ENCODE peak calls at places on chromosomes 2 and 18, in six cellular contexts. One of them, this sample, is unnamed.

GRCh38 chr2:151095463-151095862 is 166.2 kb downstream of the RBM43 start:
- DNase-seq in neuronal stem cell: no peak
- DNase-seq in progenitor cell of endocrine pancreas: no peak
- DNase-seq in T-helper 9 cell: no peak
- DNase-seq in stimulated activated CD4-positive, alpha-beta T cell treated with anti-CD3 and anti-CD28 coated beads, Interleukin-1b, Interleukin-23, amount 100 ng/mL, for 24 hours: no peak
- DNase-seq in ELF-1: no peak
- DNase-seq in this sample: no peak

GRCh38 chr2:138814123-138814883 is 34.1 kb upstream of the NXPH2 start:
- DNase-seq in progenitor cell of endocrine pancreas: no peak
- DNase-seq in ELF-1: peak
- DNase-seq in T-helper 9 cell: no peak
- DNase-seq in neuronal stem cell: no peak
- DNase-seq in stimulated activated CD4-positive, alpha-beta T cell treated with anti-CD3 and anti-CD28 coated beads, Interleukin-1b, Interleukin-23, amount 100 ng/mL, for 24 hours: no peak
- DNase-seq in this sample: no peak

GRCh38 chr2:99691931-99692330 is 202.1 kb upstream of the REV1 start:
- DNase-seq in progenitor cell of endocrine pancreas: no peak
- DNase-seq in neuronal stem cell: no peak
- DNase-seq in stimulated activated CD4-positive, alpha-beta T cell treated with anti-CD3 and anti-CD28 coated beads, Interleukin-1b, Interleukin-23, amount 100 ng/mL, for 24 hours: no peak
- DNase-seq in T-helper 9 cell: no peak
- DNase-seq in ELF-1: no peak
- DNase-seq in this sample: no peak

GRCh38 chr2:9087151-9087681 is 83.7 kb upstream of the MBOAT2 start:
- DNase-seq in neuronal stem cell: no peak
- DNase-seq in progenitor cell of endocrine pancreas: no peak
- DNase-seq in T-helper 9 cell: no peak
- DNase-seq in stimulated activated CD4-positive, alpha-beta T cell treated with anti-CD3 and anti-CD28 coated beads, Interleukin-1b, Interleukin-23, amount 100 ng/mL, for 24 hours: no peak
- DNase-seq in ELF-1: no peak
- DNase-seq in this sample: no peak

GRCh38 chr2:231036131-231036530 is 1.2 kb upstream of the C2orf72 start:
- DNase-seq in stimulated activated CD4-positive, alpha-beta T cell treated with anti-CD3 and anti-CD28 coated beads, Interleukin-1b, Interleukin-23, amount 100 ng/mL, for 24 hours: no peak
- DNase-seq in neuronal stem cell: no peak
- DNase-seq in T-helper 9 cell: no peak
- DNase-seq in progenitor cell of endocrine pancreas: no peak
- DNase-seq in ELF-1: peak
- DNase-seq in this sample: no peak

GRCh38 chr2:54665436-54665856 is 58.0 kb upstream of the EML6 start:
- DNase-seq in neuronal stem cell: peak
- DNase-seq in stimulated activated CD4-positive, alpha-beta T cell treated with anti-CD3 and anti-CD28 coated beads, Interleukin-1b, Interleukin-23, amount 100 ng/mL, for 24 hours: no peak
- DNase-seq in progenitor cell of endocrine pancreas: no peak
- DNase-seq in T-helper 9 cell: no peak
- DNase-seq in ELF-1: peak
- DNase-seq in this sample: no peak

GRCh38 chr2:151357359-151357758 is at the start of gene TNFAIP6:
- DNase-seq in progenitor cell of endocrine pancreas: no peak
- DNase-seq in ELF-1: no peak
- DNase-seq in neuronal stem cell: no peak
- DNase-seq in T-helper 9 cell: no peak
- DNase-seq in stimulated activated CD4-positive, alpha-beta T cell treated with anti-CD3 and anti-CD28 coated beads, Interleukin-1b, Interleukin-23, amount 100 ng/mL, for 24 hours: no peak
- DNase-seq in this sample: no peak

GRCh38 chr2:216741223-216741593 is 45.9 kb upstream of the IGFBP5 start:
- DNase-seq in progenitor cell of endocrine pancreas: no peak
- DNase-seq in ELF-1: no peak
- DNase-seq in T-helper 9 cell: no peak
- DNase-seq in neuronal stem cell: no peak
- DNase-seq in stimulated activated CD4-positive, alpha-beta T cell treated with anti-CD3 and anti-CD28 coated beads, Interleukin-1b, Interleukin-23, amount 100 ng/mL, for 24 hours: no peak
- DNase-seq in this sample: no peak

GRCh38 chr2:103161456-103162289 is 399.8 kb downstream of the TMEM182 start:
- DNase-seq in stimulated activated CD4-positive, alpha-beta T cell treated with anti-CD3 and anti-CD28 coated beads, Interleukin-1b, Interleukin-23, amount 100 ng/mL, for 24 hours: no peak
- DNase-seq in ELF-1: peak
- DNase-seq in T-helper 9 cell: no peak
- DNase-seq in progenitor cell of endocrine pancreas: no peak
- DNase-seq in neuronal stem cell: peak
- DNase-seq in this sample: no peak

GRCh38 chr18:22309191-22309590 is 108.5 kb downstream of the CTAGE1 start:
- DNase-seq in stimulated activated CD4-positive, alpha-beta T cell treated with anti-CD3 and anti-CD28 coated beads, Interleukin-1b, Interleukin-23, amount 100 ng/mL, for 24 hours: no peak
- DNase-seq in neuronal stem cell: no peak
- DNase-seq in ELF-1: no peak
- DNase-seq in progenitor cell of endocrine pancreas: no peak
- DNase-seq in T-helper 9 cell: no peak
- DNase-seq in this sample: no peak

GRCh38 chr2:216339456-216340279 is 32.6 kb downstream of the MARCHF4 start:
- DNase-seq in ELF-1: peak
- DNase-seq in stimulated activated CD4-positive, alpha-beta T cell treated with anti-CD3 and anti-CD28 coated beads, Interleukin-1b, Interleukin-23, amount 100 ng/mL, for 24 hours: no peak
- DNase-seq in neuronal stem cell: peak
- DNase-seq in progenitor cell of endocrine pancreas: no peak
- DNase-seq in T-helper 9 cell: no peak
- DNase-seq in this sample: no peak

GRCh38 chr2:218260742-218261423 is at the start of gene GPBAR1:
- DNase-seq in ELF-1: peak
- DNase-seq in neuronal stem cell: no peak
- DNase-seq in T-helper 9 cell: no peak
- DNase-seq in stimulated activated CD4-positive, alpha-beta T cell treated with anti-CD3 and anti-CD28 coated beads, Interleukin-1b, Interleukin-23, amount 100 ng/mL, for 24 hours: no peak
- DNase-seq in progenitor cell of endocrine pancreas: no peak
- DNase-seq in this sample: no peak

GRCh38 chr2:29747786-29748470 is 173.5 kb downstream of the ALK start:
- DNase-seq in progenitor cell of endocrine pancreas: no peak
- DNase-seq in neuronal stem cell: no peak
- DNase-seq in stimulated activated CD4-positive, alpha-beta T cell treated with anti-CD3 and anti-CD28 coated beads, Interleukin-1b, Interleukin-23, amount 100 ng/mL, for 24 hours: no peak
- DNase-seq in ELF-1: no peak
- DNase-seq in T-helper 9 cell: no peak
- DNase-seq in this sample: no peak

GRCh38 chr2:225911019-225911418 is 511.5 kb downstream of the NYAP2 start:
- DNase-seq in neuronal stem cell: no peak
- DNase-seq in T-helper 9 cell: no peak
- DNase-seq in ELF-1: no peak
- DNase-seq in progenitor cell of endocrine pancreas: no peak
- DNase-seq in stimulated activated CD4-positive, alpha-beta T cell treated with anti-CD3 and anti-CD28 coated beads, Interleukin-1b, Interleukin-23, amount 100 ng/mL, for 24 hours: no peak
- DNase-seq in this sample: no peak

GRCh38 chr18:36265035-36265434 is 32.5 kb upstream of the FHOD3 start:
- DNase-seq in neuronal stem cell: no peak
- DNase-seq in T-helper 9 cell: no peak
- DNase-seq in ELF-1: no peak
- DNase-seq in stimulated activated CD4-positive, alpha-beta T cell treated with anti-CD3 and anti-CD28 coated beads, Interleukin-1b, Interleukin-23, amount 100 ng/mL, for 24 hours: no peak
- DNase-seq in progenitor cell of endocrine pancreas: no peak
- DNase-seq in this sample: no peak

GRCh38 chr2:189830510-189830909 is 46.3 kb downstream of the PMS1 start:
- DNase-seq in neuronal stem cell: no peak
- DNase-seq in ELF-1: no peak
- DNase-seq in stimulated activated CD4-positive, alpha-beta T cell treated with anti-CD3 and anti-CD28 coated beads, Interleukin-1b, Interleukin-23, amount 100 ng/mL, for 24 hours: no peak
- DNase-seq in T-helper 9 cell: no peak
- DNase-seq in progenitor cell of endocrine pancreas: no peak
- DNase-seq in this sample: no peak

GRCh38 chr2:203498161-203498560 is 36.9 kb downstream of the RAPH1 start:
- DNase-seq in T-helper 9 cell: no peak
- DNase-seq in stimulated activated CD4-positive, alpha-beta T cell treated with anti-CD3 and anti-CD28 coated beads, Interleukin-1b, Interleukin-23, amount 100 ng/mL, for 24 hours: no peak
- DNase-seq in neuronal stem cell: no peak
- DNase-seq in progenitor cell of endocrine pancreas: no peak
- DNase-seq in ELF-1: no peak
- DNase-seq in this sample: no peak

GRCh38 chr2:240466579-240467148 is 31.2 kb downstream of the GPC1 start:
- DNase-seq in ELF-1: peak
- DNase-seq in T-helper 9 cell: no peak
- DNase-seq in stimulated activated CD4-positive, alpha-beta T cell treated with anti-CD3 and anti-CD28 coated beads, Interleukin-1b, Interleukin-23, amount 100 ng/mL, for 24 hours: no peak
- DNase-seq in progenitor cell of endocrine pancreas: peak
- DNase-seq in neuronal stem cell: no peak
- DNase-seq in this sample: peak

GRCh38 chr2:71531522-71532047 is 78.2 kb downstream of the DYSF start:
- DNase-seq in ELF-1: no peak
- DNase-seq in neuronal stem cell: no peak
- DNase-seq in progenitor cell of endocrine pancreas: no peak
- DNase-seq in stimulated activated CD4-positive, alpha-beta T cell treated with anti-CD3 and anti-CD28 coated beads, Interleukin-1b, Interleukin-23, amount 100 ng/mL, for 24 hours: no peak
- DNase-seq in T-helper 9 cell: no peak
- DNase-seq in this sample: no peak

GRCh38 chr18:55264108-55264507 is 304.8 kb upstream of the CCDC68 start:
- DNase-seq in T-helper 9 cell: no peak
- DNase-seq in stimulated activated CD4-positive, alpha-beta T cell treated with anti-CD3 and anti-CD28 coated beads, Interleukin-1b, Interleukin-23, amount 100 ng/mL, for 24 hours: no peak
- DNase-seq in progenitor cell of endocrine pancreas: no peak
- DNase-seq in neuronal stem cell: peak
- DNase-seq in ELF-1: no peak
- DNase-seq in this sample: no peak

GRCh38 chr2:18402-19271 is 27.7 kb downstream of the FAM110C start:
- DNase-seq in progenitor cell of endocrine pancreas: no peak
- DNase-seq in stimulated activated CD4-positive, alpha-beta T cell treated with anti-CD3 and anti-CD28 coated beads, Interleukin-1b, Interleukin-23, amount 100 ng/mL, for 24 hours: no peak
- DNase-seq in ELF-1: no peak
- DNase-seq in neuronal stem cell: no peak
- DNase-seq in T-helper 9 cell: no peak
- DNase-seq in this sample: no peak

GRCh38 chr18:56112013-56112749 is 524.2 kb upstream of the TCF4 start:
- DNase-seq in progenitor cell of endocrine pancreas: no peak
- DNase-seq in stimulated activated CD4-positive, alpha-beta T cell treated with anti-CD3 and anti-CD28 coated beads, Interleukin-1b, Interleukin-23, amount 100 ng/mL, for 24 hours: no peak
- DNase-seq in neuronal stem cell: no peak
- DNase-seq in ELF-1: no peak
- DNase-seq in T-helper 9 cell: no peak
- DNase-seq in this sample: no peak

GRCh38 chr2:11554430-11554764 is 20.6 kb downstream of the GREB1 start:
- DNase-seq in T-helper 9 cell: no peak
- DNase-seq in ELF-1: no peak
- DNase-seq in progenitor cell of endocrine pancreas: no peak
- DNase-seq in stimulated activated CD4-positive, alpha-beta T cell treated with anti-CD3 and anti-CD28 coated beads, Interleukin-1b, Interleukin-23, amount 100 ng/mL, for 24 hours: no peak
- DNase-seq in neuronal stem cell: no peak
- DNase-seq in this sample: no peak

GRCh38 chr2:15863089-15863488 is 77.3 kb upstream of the MYCN start:
- DNase-seq in stimulated activated CD4-positive, alpha-beta T cell treated with anti-CD3 and anti-CD28 coated beads, Interleukin-1b, Interleukin-23, amount 100 ng/mL, for 24 hours: no peak
- DNase-seq in progenitor cell of endocrine pancreas: no peak
- DNase-seq in T-helper 9 cell: no peak
- DNase-seq in neuronal stem cell: no peak
- DNase-seq in ELF-1: no peak
- DNase-seq in this sample: no peak

GRCh38 chr18:37430346-37431076 is 135.1 kb downstream of the CELF4 start:
- DNase-seq in neuronal stem cell: no peak
- DNase-seq in ELF-1: peak
- DNase-seq in T-helper 9 cell: no peak
- DNase-seq in stimulated activated CD4-positive, alpha-beta T cell treated with anti-CD3 and anti-CD28 coated beads, Interleukin-1b, Interleukin-23, amount 100 ng/mL, for 24 hours: no peak
- DNase-seq in progenitor cell of endocrine pancreas: no peak
- DNase-seq in this sample: no peak

GRCh38 chr2:128879161-128879560 is 560.5 kb upstream of the HS6ST1 start:
- DNase-seq in neuronal stem cell: peak
- DNase-seq in progenitor cell of endocrine pancreas: no peak
- DNase-seq in stimulated activated CD4-positive, alpha-beta T cell treated with anti-CD3 and anti-CD28 coated beads, Interleukin-1b, Interleukin-23, amount 100 ng/mL, for 24 hours: no peak
- DNase-seq in T-helper 9 cell: no peak
- DNase-seq in ELF-1: peak
- DNase-seq in this sample: no peak

GRCh38 chr2:147364597-147364996 is 480.2 kb upstream of the ACVR2A start:
- DNase-seq in progenitor cell of endocrine pancreas: no peak
- DNase-seq in neuronal stem cell: no peak
- DNase-seq in T-helper 9 cell: no peak
- DNase-seq in ELF-1: no peak
- DNase-seq in stimulated activated CD4-positive, alpha-beta T cell treated with anti-CD3 and anti-CD28 coated beads, Interleukin-1b, Interleukin-23, amount 100 ng/mL, for 24 hours: no peak
- DNase-seq in this sample: no peak

GRCh38 chr2:119549236-119549635 is 5.0 kb downstream of the CFAP221 start:
- DNase-seq in ELF-1: no peak
- DNase-seq in stimulated activated CD4-positive, alpha-beta T cell treated with anti-CD3 and anti-CD28 coated beads, Interleukin-1b, Interleukin-23, amount 100 ng/mL, for 24 hours: no peak
- DNase-seq in progenitor cell of endocrine pancreas: no peak
- DNase-seq in T-helper 9 cell: no peak
- DNase-seq in neuronal stem cell: no peak
- DNase-seq in this sample: no peak

GRCh38 chr18:35158728-35159443 is 81.9 kb upstream of the ZNF397 start:
- DNase-seq in neuronal stem cell: no peak
- DNase-seq in T-helper 9 cell: no peak
- DNase-seq in progenitor cell of endocrine pancreas: no peak
- DNase-seq in stimulated activated CD4-positive, alpha-beta T cell treated with anti-CD3 and anti-CD28 coated beads, Interleukin-1b, Interleukin-23, amount 100 ng/mL, for 24 hours: no peak
- DNase-seq in ELF-1: no peak
- DNase-seq in this sample: no peak

GRCh38 chr2:2646312-2647051 is 315.4 kb upstream of the MYT1L start:
- DNase-seq in progenitor cell of endocrine pancreas: no peak
- DNase-seq in stimulated activated CD4-positive, alpha-beta T cell treated with anti-CD3 and anti-CD28 coated beads, Interleukin-1b, Interleukin-23, amount 100 ng/mL, for 24 hours: no peak
- DNase-seq in T-helper 9 cell: no peak
- DNase-seq in ELF-1: peak
- DNase-seq in neuronal stem cell: no peak
- DNase-seq in this sample: no peak

GRCh38 chr2:218285604-218286003 is 6.7 kb downstream of the TMBIM1 start:
- DNase-seq in stimulated activated CD4-positive, alpha-beta T cell treated with anti-CD3 and anti-CD28 coated beads, Interleukin-1b, Interleukin-23, amount 100 ng/mL, for 24 hours: no peak
- DNase-seq in neuronal stem cell: no peak
- DNase-seq in T-helper 9 cell: no peak
- DNase-seq in ELF-1: no peak
- DNase-seq in progenitor cell of endocrine pancreas: no peak
- DNase-seq in this sample: no peak

GRCh38 chr2:70992945-70993688 is 1.6 kb downstream of the TEX261 start:
- DNase-seq in ELF-1: peak
- DNase-seq in neuronal stem cell: no peak
- DNase-seq in T-helper 9 cell: no peak
- DNase-seq in stimulated activated CD4-positive, alpha-beta T cell treated with anti-CD3 and anti-CD28 coated beads, Interleukin-1b, Interleukin-23, amount 100 ng/mL, for 24 hours: no peak
- DNase-seq in progenitor cell of endocrine pancreas: no peak
- DNase-seq in this sample: no peak

This sample was measured in omental fat pad.